ENCODE peak calls at places on chromosome 6, in ten cellular contexts. One of them, this sample, is unnamed.

GRCh38 chr6:17013701-17014100 is 88.1 kb upstream of the STMND1 start:
- DNase-seq in A549: no peak
- DNase-seq in CD4-positive, CD25-positive, alpha-beta regulatory T cell: no peak
- DNase-seq in Karpas-422: no peak
- DNase-seq in IMR-90: peak; percentile 91
- DNase-seq in CD4-positive, alpha-beta T cell: no peak
- DNase-seq in right lobe of liver: no peak
- DNase-seq in lower lobe of right lung: no peak
- DNase-seq in caudate nucleus: no peak
- DNase-seq in tibial artery: no peak
- DNase-seq in this sample: no peak

GRCh38 chr6:81648502-81648901 is 104.0 kb downstream of the TENT5A start:
- DNase-seq in A549: no peak
- DNase-seq in CD4-positive, CD25-positive, alpha-beta regulatory T cell: no peak
- DNase-seq in Karpas-422: no peak
- DNase-seq in IMR-90: no peak
- DNase-seq in CD4-positive, alpha-beta T cell: no peak
- DNase-seq in right lobe of liver: no peak
- DNase-seq in lower lobe of right lung: no peak
- DNase-seq in caudate nucleus: no peak
- DNase-seq in tibial artery: no peak
- DNase-seq in this sample: no peak

GRCh38 chr6:143838395-143838794 is 4.7 kb upstream of the LTV1 start:
- DNase-seq in A549: no peak
- DNase-seq in CD4-positive, CD25-positive, alpha-beta regulatory T cell: no peak
- DNase-seq in Karpas-422: no peak
- DNase-seq in IMR-90: no peak
- DNase-seq in CD4-positive, alpha-beta T cell: no peak
- DNase-seq in right lobe of liver: no peak
- DNase-seq in lower lobe of right lung: no peak
- DNase-seq in caudate nucleus: no peak
- DNase-seq in tibial artery: no peak
- DNase-seq in this sample: no peak

GRCh38 chr6:89689732-89690131 is 51.2 kb upstream of the LYRM2 start:
- DNase-seq in A549: no peak
- DNase-seq in CD4-positive, CD25-positive, alpha-beta regulatory T cell: no peak
- DNase-seq in Karpas-422: peak; percentile 47
- DNase-seq in IMR-90: no peak
- DNase-seq in CD4-positive, alpha-beta T cell: no peak
- DNase-seq in right lobe of liver: no peak
- DNase-seq in lower lobe of right lung: no peak
- DNase-seq in caudate nucleus: peak; percentile 70
- DNase-seq in tibial artery: no peak
- DNase-seq in this sample: no peak

GRCh38 chr6:78526432-78526831 is 340.9 kb upstream of the IRAK1BP1 start:
- DNase-seq in A549: no peak
- DNase-seq in CD4-positive, CD25-positive, alpha-beta regulatory T cell: no peak
- DNase-seq in Karpas-422: no peak
- DNase-seq in IMR-90: no peak
- DNase-seq in CD4-positive, alpha-beta T cell: no peak
- DNase-seq in right lobe of liver: peak; percentile 43
- DNase-seq in lower lobe of right lung: no peak
- DNase-seq in caudate nucleus: no peak
- DNase-seq in tibial artery: no peak
- DNase-seq in this sample: no peak

GRCh38 chr6:124356811-124357210 is 553.1 kb downstream of the NKAIN2 start:
- DNase-seq in A549: no peak
- DNase-seq in CD4-positive, CD25-positive, alpha-beta regulatory T cell: no peak
- DNase-seq in Karpas-422: no peak
- DNase-seq in IMR-90: no peak
- DNase-seq in CD4-positive, alpha-beta T cell: no peak
- DNase-seq in right lobe of liver: no peak
- DNase-seq in lower lobe of right lung: no peak
- DNase-seq in caudate nucleus: no peak
- DNase-seq in tibial artery: no peak
- DNase-seq in this sample: no peak

GRCh38 chr6:129162605-129163004 is 279.7 kb downstream of the LAMA2 start:
- DNase-seq in A549: no peak
- DNase-seq in CD4-positive, CD25-positive, alpha-beta regulatory T cell: no peak
- DNase-seq in Karpas-422: no peak
- DNase-seq in IMR-90: peak; percentile 38
- DNase-seq in CD4-positive, alpha-beta T cell: no peak
- DNase-seq in right lobe of liver: no peak
- DNase-seq in lower lobe of right lung: no peak
- DNase-seq in caudate nucleus: no peak
- DNase-seq in tibial artery: no peak
- DNase-seq in this sample: no peak

GRCh38 chr6:165987483-165988305 is 180.0 kb downstream of the TBXT start:
- DNase-seq in A549: peak; percentile 89
- DNase-seq in CD4-positive, CD25-positive, alpha-beta regulatory T cell: no peak
- DNase-seq in Karpas-422: no peak
- DNase-seq in IMR-90: peak; percentile 98
- DNase-seq in CD4-positive, alpha-beta T cell: no peak
- DNase-seq in right lobe of liver: no peak
- DNase-seq in lower lobe of right lung: no peak
- DNase-seq in caudate nucleus: peak; percentile 42
- DNase-seq in tibial artery: peak; percentile 88
- DNase-seq in this sample: no peak

GRCh38 chr6:107292570-107293285 is 166.6 kb downstream of the PDSS2 start:
- DNase-seq in A549: no peak
- DNase-seq in CD4-positive, CD25-positive, alpha-beta regulatory T cell: no peak
- DNase-seq in Karpas-422: no peak
- DNase-seq in IMR-90: no peak
- DNase-seq in CD4-positive, alpha-beta T cell: no peak
- DNase-seq in right lobe of liver: no peak
- DNase-seq in lower lobe of right lung: no peak
- DNase-seq in caudate nucleus: no peak
- DNase-seq in tibial artery: no peak
- DNase-seq in this sample: no peak

GRCh38 chr6:144263786-144264185 is 21.3 kb upstream of the UTRN start:
- DNase-seq in A549: no peak
- DNase-seq in CD4-positive, CD25-positive, alpha-beta regulatory T cell: no peak
- DNase-seq in Karpas-422: no peak
- DNase-seq in IMR-90: peak; percentile 38
- DNase-seq in CD4-positive, alpha-beta T cell: no peak
- DNase-seq in right lobe of liver: no peak
- DNase-seq in lower lobe of right lung: no peak
- DNase-seq in caudate nucleus: no peak
- DNase-seq in tibial artery: no peak
- DNase-seq in this sample: no peak

GRCh38 chr6:93391982-93392381 is 27.4 kb downstream of the EPHA7 start:
- DNase-seq in A549: no peak
- DNase-seq in CD4-positive, CD25-positive, alpha-beta regulatory T cell: no peak
- DNase-seq in Karpas-422: no peak
- DNase-seq in IMR-90: no peak
- DNase-seq in CD4-positive, alpha-beta T cell: no peak
- DNase-seq in right lobe of liver: no peak
- DNase-seq in lower lobe of right lung: no peak
- DNase-seq in caudate nucleus: no peak
- DNase-seq in tibial artery: no peak
- DNase-seq in this sample: no peak

GRCh38 chr6:25320459-25320858 is 41.3 kb downstream of the CARMIL1 start:
- DNase-seq in A549: no peak
- DNase-seq in CD4-positive, CD25-positive, alpha-beta regulatory T cell: no peak
- DNase-seq in Karpas-422: no peak
- DNase-seq in IMR-90: no peak
- DNase-seq in CD4-positive, alpha-beta T cell: no peak
- DNase-seq in right lobe of liver: no peak
- DNase-seq in lower lobe of right lung: no peak
- DNase-seq in caudate nucleus: no peak
- DNase-seq in tibial artery: no peak
- DNase-seq in this sample: no peak

GRCh38 chr6:41626917-41627316 is 11.4 kb upstream of the MDFI start:
- DNase-seq in A549: no peak
- DNase-seq in CD4-positive, CD25-positive, alpha-beta regulatory T cell: no peak
- DNase-seq in Karpas-422: peak; percentile 23
- DNase-seq in IMR-90: no peak
- DNase-seq in CD4-positive, alpha-beta T cell: no peak
- DNase-seq in right lobe of liver: no peak
- DNase-seq in lower lobe of right lung: peak; percentile 12
- DNase-seq in caudate nucleus: no peak
- DNase-seq in tibial artery: peak; percentile 33
- DNase-seq in this sample: no peak

GRCh38 chr6:127221201-127221600 is 45.5 kb upstream of the RNF146 start:
- DNase-seq in A549: no peak
- DNase-seq in CD4-positive, CD25-positive, alpha-beta regulatory T cell: no peak
- DNase-seq in Karpas-422: no peak
- DNase-seq in IMR-90: no peak
- DNase-seq in CD4-positive, alpha-beta T cell: no peak
- DNase-seq in right lobe of liver: no peak
- DNase-seq in lower lobe of right lung: no peak
- DNase-seq in caudate nucleus: no peak
- DNase-seq in tibial artery: no peak
- DNase-seq in this sample: no peak

GRCh38 chr6:150689900-150690590 is 90.4 kb downstream of the PLEKHG1 start:
- DNase-seq in A549: no peak
- DNase-seq in CD4-positive, CD25-positive, alpha-beta regulatory T cell: no peak
- DNase-seq in Karpas-422: peak; percentile 83
- DNase-seq in IMR-90: no peak
- DNase-seq in CD4-positive, alpha-beta T cell: no peak
- DNase-seq in right lobe of liver: no peak
- DNase-seq in lower lobe of right lung: no peak
- DNase-seq in caudate nucleus: no peak
- DNase-seq in tibial artery: no peak
- DNase-seq in this sample: no peak

GRCh38 chr6:163494279-163494727 is 79.8 kb downstream of the QKI start:
- DNase-seq in A549: no peak
- DNase-seq in CD4-positive, CD25-positive, alpha-beta regulatory T cell: no peak
- DNase-seq in Karpas-422: no peak
- DNase-seq in IMR-90: no peak
- DNase-seq in CD4-positive, alpha-beta T cell: no peak
- DNase-seq in right lobe of liver: no peak
- DNase-seq in lower lobe of right lung: no peak
- DNase-seq in caudate nucleus: no peak
- DNase-seq in tibial artery: no peak
- DNase-seq in this sample: no peak

GRCh38 chr6:85452441-85452881 is 2.6 kb downstream of the NT5E start:
- DNase-seq in A549: no peak
- DNase-seq in CD4-positive, CD25-positive, alpha-beta regulatory T cell: no peak
- DNase-seq in Karpas-422: no peak
- DNase-seq in IMR-90: peak; percentile 93
- DNase-seq in CD4-positive, alpha-beta T cell: no peak
- DNase-seq in right lobe of liver: no peak
- DNase-seq in lower lobe of right lung: no peak
- DNase-seq in caudate nucleus: no peak
- DNase-seq in tibial artery: no peak
- DNase-seq in this sample: no peak
- H3K27ac ChIP-seq in A549: peak overlapping the region; percentile 58
- H3K27ac ChIP-seq in CD4-positive, CD25-positive, alpha-beta regulatory T cell: no peak overlapping the region
- H3K27ac ChIP-seq in Karpas-422: no peak overlapping the region
- H3K27ac ChIP-seq in IMR-90: no peak overlapping the region
- H3K27ac ChIP-seq in CD4-positive, alpha-beta T cell: no peak overlapping the region
- H3K27ac ChIP-seq in right lobe of liver: no peak overlapping the region
- H3K27ac ChIP-seq in lower lobe of right lung: no peak overlapping the region
- H3K27ac ChIP-seq in caudate nucleus: no peak overlapping the region
- H3K27ac ChIP-seq in tibial artery: peak overlapping the region; percentile 34
- H3K27ac ChIP-seq in this sample: peak overlapping the region; percentile 5

DNA sequence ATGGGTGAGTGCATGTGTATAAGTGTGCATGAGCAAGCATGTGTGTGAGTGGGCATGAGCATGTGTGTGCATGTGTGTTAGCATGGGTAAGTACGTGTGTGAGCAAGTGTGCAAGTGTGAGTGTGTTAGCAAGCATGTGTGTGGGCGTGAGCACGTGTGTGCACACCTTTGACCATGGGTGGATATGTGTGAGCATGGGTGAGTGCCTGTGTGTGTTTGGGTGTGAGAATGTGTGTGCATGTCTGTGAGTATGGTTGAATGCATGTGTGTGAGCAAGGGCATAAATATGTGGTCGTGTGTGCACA is 84.6 kb downstream of the DLL1 start:
- DNase-seq in A549: no peak
- DNase-seq in CD4-positive, CD25-positive, alpha-beta regulatory T cell: no peak
- DNase-seq in Karpas-422: no peak
- DNase-seq in IMR-90: no peak
- DNase-seq in CD4-positive, alpha-beta T cell: no peak
- DNase-seq in right lobe of liver: no peak
- DNase-seq in lower lobe of right lung: no peak
- DNase-seq in caudate nucleus: no peak
- DNase-seq in tibial artery: no peak
- DNase-seq in this sample: peak; percentile 16
- H3K27ac ChIP-seq in A549: no peak overlapping the region
- H3K27ac ChIP-seq in CD4-positive, CD25-positive, alpha-beta regulatory T cell: no peak overlapping the region
- H3K27ac ChIP-seq in Karpas-422: no peak overlapping the region
- H3K27ac ChIP-seq in IMR-90: no peak overlapping the region
- H3K27ac ChIP-seq in CD4-positive, alpha-beta T cell: no peak overlapping the region
- H3K27ac ChIP-seq in right lobe of liver: no peak overlapping the region
- H3K27ac ChIP-seq in lower lobe of right lung: no peak overlapping the region
- H3K27ac ChIP-seq in caudate nucleus: no peak overlapping the region
- H3K27ac ChIP-seq in tibial artery: no peak overlapping the region
- H3K27ac ChIP-seq in this sample: no peak overlapping the region

DNA sequence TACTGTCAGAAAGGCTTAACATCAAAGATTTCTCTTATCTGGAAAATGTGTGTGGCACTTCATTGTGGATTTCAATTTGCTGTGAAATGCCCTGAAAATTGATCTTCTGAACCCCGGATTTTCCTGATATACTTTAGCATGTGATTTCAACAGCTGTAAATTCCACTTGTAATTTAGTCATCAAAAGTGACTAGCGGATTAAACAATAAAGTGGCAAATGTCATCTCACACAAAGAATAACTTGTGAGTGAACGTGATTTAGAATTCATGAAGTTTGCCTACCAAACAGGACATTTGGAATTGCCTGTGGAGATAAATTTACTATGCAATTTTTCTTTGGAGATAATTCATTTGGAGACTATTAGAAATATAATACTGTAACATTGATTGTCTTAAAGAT is 601.6 kb downstream of the COL12A1 start:
- DNase-seq in A549: no peak
- DNase-seq in CD4-positive, CD25-positive, alpha-beta regulatory T cell: no peak
- DNase-seq in Karpas-422: no peak
- DNase-seq in IMR-90: no peak
- DNase-seq in CD4-positive, alpha-beta T cell: no peak
- DNase-seq in right lobe of liver: no peak
- DNase-seq in lower lobe of right lung: no peak
- DNase-seq in caudate nucleus: no peak
- DNase-seq in tibial artery: no peak
- DNase-seq in this sample: no peak
- H3K27ac ChIP-seq in A549: peak overlapping the region; percentile 37
- H3K27ac ChIP-seq in CD4-positive, CD25-positive, alpha-beta regulatory T cell: no peak overlapping the region
- H3K27ac ChIP-seq in Karpas-422: no peak overlapping the region
- H3K27ac ChIP-seq in IMR-90: no peak overlapping the region
- H3K27ac ChIP-seq in CD4-positive, alpha-beta T cell: no peak overlapping the region
- H3K27ac ChIP-seq in right lobe of liver: no peak overlapping the region
- H3K27ac ChIP-seq in lower lobe of right lung: no peak overlapping the region
- H3K27ac ChIP-seq in caudate nucleus: no peak overlapping the region
- H3K27ac ChIP-seq in tibial artery: no peak overlapping the region
- H3K27ac ChIP-seq in this sample: no peak overlapping the region

DNA sequence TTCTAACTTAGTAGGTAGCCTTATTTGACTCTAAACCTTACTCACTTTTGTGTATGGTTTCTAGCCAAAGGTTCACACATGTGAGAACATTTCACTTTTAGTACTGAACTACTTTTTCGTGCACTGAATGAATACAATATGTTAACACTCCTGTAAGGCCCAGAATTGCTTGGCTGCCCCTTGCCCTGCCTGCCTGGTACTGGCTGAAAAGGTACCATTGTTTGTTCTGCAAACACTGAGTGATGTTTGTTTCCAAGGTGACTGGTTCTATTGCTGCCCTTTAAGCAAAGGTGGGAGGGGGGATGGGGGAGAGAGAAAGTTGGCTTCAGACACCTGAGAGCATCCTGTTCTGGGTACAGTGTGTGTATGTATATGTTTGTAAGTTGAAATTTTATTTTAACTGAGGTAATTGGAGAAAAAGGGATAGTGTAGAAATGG is 31.2 kb downstream of the RREB1 start:
- DNase-seq in A549: peak; percentile 63
- DNase-seq in CD4-positive, CD25-positive, alpha-beta regulatory T cell: peak; percentile 44
- DNase-seq in Karpas-422: no peak
- DNase-seq in IMR-90: no peak
- DNase-seq in CD4-positive, alpha-beta T cell: peak; percentile 50
- DNase-seq in right lobe of liver: peak; percentile 89
- DNase-seq in lower lobe of right lung: peak; percentile 65
- DNase-seq in caudate nucleus: no peak
- DNase-seq in tibial artery: no peak
- DNase-seq in this sample: no peak
- H3K27ac ChIP-seq in A549: peak overlapping the region; percentile 79
- H3K27ac ChIP-seq in CD4-positive, CD25-positive, alpha-beta regulatory T cell: peak overlapping the region; percentile 68
- H3K27ac ChIP-seq in Karpas-422: no peak overlapping the region
- H3K27ac ChIP-seq in IMR-90: peak overlapping the region; percentile 43
- H3K27ac ChIP-seq in CD4-positive, alpha-beta T cell: peak overlapping the region; percentile 78
- H3K27ac ChIP-seq in right lobe of liver: peak overlapping the region; percentile 55
- H3K27ac ChIP-seq in lower lobe of right lung: peak overlapping the region; percentile 67
- H3K27ac ChIP-seq in caudate nucleus: peak overlapping the region; percentile 30
- H3K27ac ChIP-seq in tibial artery: no peak overlapping the region
- H3K27ac ChIP-seq in this sample: peak overlapping the region; percentile 74